ENCODE peak calls at places on chromosomes 7 and 10, in eight cellular contexts. Z, V, U, Q, Y, A, M and K are unnamed samples.

GRCh38 chr10:43994539-43994938 is 345.9 kb upstream of the ZNF32 start:
- DNase-seq in Z (no peak), V (no peak), U (no peak), Q (no peak), Y (no peak), A (no peak), M (no peak), K (no peak)

GRCh38 chr10:119478111-119479047 is 64.1 kb downstream of the RGS10 start:
- DNase-seq in Z (peak), V (no peak), U (no peak), Q (no peak), Y (no peak), A (no peak), M (no peak), K (no peak)

GRCh38 chr10:46050956-46051355 is 4.9 kb upstream of the MSMB start:
- DNase-seq in Z (no peak), V (no peak), U (no peak), Q (no peak), Y (no peak), A (no peak), M (no peak), K (no peak)

GRCh38 chr7:138979988-138980574 is 1.1 kb downstream of the KIAA1549 start:
- DNase-seq in Z (no peak), V (peak), U (no peak), Q (peak), Y (no peak), A (no peak), M (peak), K (no peak)

GRCh38 chr7:28509256-28510021 is 97.1 kb downstream of the CREB5 start:
- DNase-seq in Z (no peak), V (no peak), U (no peak), Q (no peak), Y (no peak), A (no peak), M (no peak), K (no peak)

GRCh38 chr7:30470783-30471182 is 7.8 kb downstream of the NOD1 start:
- DNase-seq in Z (no peak), V (peak), U (no peak), Q (peak), Y (no peak), A (no peak), M (peak), K (no peak)

GRCh38 chr10:24518981-24519597 is 204.6 kb downstream of the ARHGAP21 start:
- DNase-seq in Z (peak), V (peak), U (peak), Q (peak), Y (no peak), A (no peak), M (peak), K (peak)

GRCh38 chr10:100370561-100370975 is 23.5 kb downstream of the SCD start:
- DNase-seq in Z (peak), V (no peak), U (no peak), Q (no peak), Y (peak), A (no peak), M (peak), K (no peak)

GRCh38 chr10:100895346-100895745 is 17.4 kb upstream of the SLF2 start:
- DNase-seq in Z (no peak), V (no peak), U (no peak), Q (no peak), Y (no peak), A (no peak), M (no peak), K (no peak)

GRCh38 chr10:113187066-113187777 is 237.2 kb downstream of the TCF7L2 start:
- DNase-seq in Z (no peak), V (peak), U (no peak), Q (no peak), Y (no peak), A (no peak), M (no peak), K (no peak)

GRCh38 chr10:5461914-5462840 is 37.2 kb downstream of the CALML5 start:
- DNase-seq in Z (no peak), V (no peak), U (no peak), Q (no peak), Y (no peak), A (no peak), M (no peak), K (no peak)

GRCh38 chr10:28839600-28840007 is 162.3 kb downstream of the BAMBI start:
- DNase-seq in Z (no peak), V (peak), U (no peak), Q (no peak), Y (no peak), A (no peak), M (no peak), K (no peak)

GRCh38 chr7:41416208-41416595 is 286.7 kb downstream of the INHBA start:
- DNase-seq in Z (no peak), V (no peak), U (no peak), Q (no peak), Y (no peak), A (no peak), M (peak), K (no peak)

GRCh38 chr10:72952901-72953223 is 1.7 kb downstream of the PLA2G12B start:
- DNase-seq in Z (no peak), V (no peak), U (no peak), Q (no peak), Y (no peak), A (no peak), M (no peak), K (no peak)

GRCh38 chr7:73427902-73428696 is 5.5 kb upstream of the FZD9 start:
- DNase-seq in Z (no peak), V (no peak), U (no peak), Q (no peak), Y (no peak), A (no peak), M (no peak), K (no peak)

GRCh38 chr7:50676754-50677153 is 105.9 kb downstream of the GRB10 start:
- DNase-seq in Z (no peak), V (no peak), U (no peak), Q (no peak), Y (no peak), A (no peak), M (no peak), K (no peak)

GRCh38 chr10:30583778-30584415 is 45.7 kb downstream of the LYZL2 start:
- DNase-seq in Z (peak), V (no peak), U (no peak), Q (no peak), Y (no peak), A (no peak), M (peak), K (no peak)

GRCh38 chr10:92181575-92181974 is 109.3 kb downstream of the CPEB3 start:
- DNase-seq in Z (no peak), V (no peak), U (no peak), Q (no peak), Y (no peak), A (no peak), M (peak), K (peak)

GRCh38 chr10:128069351-128070051 is 56.7 kb downstream of the MKI67 start:
- DNase-seq in Z (peak), V (peak), U (peak), Q (peak), Y (peak), A (peak), M (peak), K (peak)

GRCh38 chr10:76583711-76584161 is 1053.9 kb downstream of the KCNMA1 start:
- DNase-seq in Z (no peak), V (peak), U (no peak), Q (no peak), Y (no peak), A (no peak), M (peak), K (no peak)

GRCh38 chr7:33040803-33041516 is 21.6 kb downstream of the NT5C3A start:
- DNase-seq in Z (peak), V (peak), U (no peak), Q (no peak), Y (peak), A (no peak), M (peak), K (no peak)

GRCh38 chr7:46357851-46358250 is 436.8 kb upstream of the IGFBP3 start:
- DNase-seq in Z (no peak), V (no peak), U (no peak), Q (no peak), Y (no peak), A (no peak), M (no peak), K (no peak)

GRCh38 chr10:102776779-102777417 is 33.1 kb downstream of the WBP1L start:
- DNase-seq in Z (peak), V (peak), U (no peak), Q (no peak), Y (peak), A (no peak), M (peak), K (peak)

GRCh38 chr7:52691257-52691656 is 344.2 kb upstream of the POM121L12 start:
- DNase-seq in Z (no peak), V (no peak), U (no peak), Q (no peak), Y (no peak), A (no peak), M (no peak), K (no peak)

GRCh38 chr10:123999956-124000615 is 93.3 kb downstream of the CHST15 start:
- DNase-seq in Z (no peak), V (no peak), U (no peak), Q (no peak), Y (no peak), A (no peak), M (no peak), K (no peak)

GRCh38 chr7:79096361-79096805 is 357.1 kb downstream of the MAGI2 start:
- DNase-seq in Z (no peak), V (no peak), U (no peak), Q (no peak), Y (no peak), A (no peak), M (peak), K (no peak)

GRCh38 chr10:62133618-62134017 is 135.0 kb downstream of the RTKN2 start:
- DNase-seq in Z (no peak), V (no peak), U (no peak), Q (no peak), Y (no peak), A (no peak), M (no peak), K (no peak)

GRCh38 chr10:25232229-25232628 is 57.4 kb downstream of the GPR158 start:
- DNase-seq in Z (no peak), V (no peak), U (no peak), Q (no peak), Y (no peak), A (no peak), M (no peak), K (no peak)